ENCODE peak calls at places on chromosomes 1 and 21, in four cellular contexts. One of them, this sample, is unnamed.
A peak's percentile ranks its signal among the peaks of the same experiment; 100 is the strongest.

GRCh38 chr21:36381841-36382589 is 3.2 kb upstream of the CHAF1B start:
- DNase-seq in SK-N-SH: no peak
- DNase-seq in upper lobe of left lung: no peak
- DNase-seq in transverse colon: no peak
- DNase-seq in this sample: no peak

GRCh38 chr1:164780863-164781262 is 221.9 kb downstream of the PBX1 start:
- DNase-seq in SK-N-SH: no peak
- DNase-seq in transverse colon: no peak
- DNase-seq in upper lobe of left lung: no peak
- DNase-seq in this sample: no peak

GRCh38 chr1:165075725-165076370 is 280.7 kb downstream of the LMX1A start:
- DNase-seq in transverse colon: no peak
- DNase-seq in upper lobe of left lung: no peak
- DNase-seq in SK-N-SH: peak; percentile 50
- DNase-seq in this sample: no peak

GRCh38 chr1:182955596-182956588 is 2.9 kb upstream of the SHCBP1L start:
- DNase-seq in SK-N-SH: no peak
- DNase-seq in transverse colon: no peak
- DNase-seq in upper lobe of left lung: no peak
- DNase-seq in this sample: no peak

GRCh38 chr1:29698033-29698432 is 461.7 kb downstream of the PTPRU start:
- DNase-seq in upper lobe of left lung: peak; percentile 38
- DNase-seq in SK-N-SH: peak; percentile 65
- DNase-seq in transverse colon: no peak
- DNase-seq in this sample: no peak

GRCh38 chr1:24027838-24028468 is 47.8 kb upstream of the SRSF10 start:
- DNase-seq in SK-N-SH: peak; percentile 38
- DNase-seq in transverse colon: no peak
- DNase-seq in upper lobe of left lung: no peak
- DNase-seq in this sample: no peak

GRCh38 chr1:205041121-205041758 is 1.8 kb upstream of the CNTN2 start:
- DNase-seq in upper lobe of left lung: no peak
- DNase-seq in transverse colon: no peak
- DNase-seq in SK-N-SH: no peak
- DNase-seq in this sample: no peak

GRCh38 chr1:222521299-222522104 is 26.4 kb downstream of the HHIPL2 start:
- DNase-seq in transverse colon: no peak
- DNase-seq in upper lobe of left lung: no peak
- DNase-seq in SK-N-SH: no peak
- DNase-seq in this sample: no peak

GRCh38 chr1:41758904-41759548 is 159.7 kb downstream of the HIVEP3 start:
- DNase-seq in SK-N-SH: no peak
- DNase-seq in transverse colon: no peak
- DNase-seq in upper lobe of left lung: no peak
- DNase-seq in this sample: no peak

GRCh38 chr1:77218477-77219165 is 609 bp downstream of the PIGK start:
- DNase-seq in transverse colon: no peak
- DNase-seq in SK-N-SH: no peak
- DNase-seq in upper lobe of left lung: no peak
- DNase-seq in this sample: no peak

GRCh38 chr1:154659823-154660592 is 52.0 kb upstream of the ADAR start:
- DNase-seq in upper lobe of left lung: no peak
- DNase-seq in SK-N-SH: no peak
- DNase-seq in transverse colon: no peak
- DNase-seq in this sample: no peak

GRCh38 chr1:58975888-58976287 is 192.0 kb upstream of the JUN start:
- DNase-seq in upper lobe of left lung: no peak
- DNase-seq in transverse colon: no peak
- DNase-seq in SK-N-SH: no peak
- DNase-seq in this sample: no peak

GRCh38 chr1:199399996-199400714 is 627.4 kb upstream of the NR5A2 start:
- DNase-seq in SK-N-SH: no peak
- DNase-seq in upper lobe of left lung: no peak
- DNase-seq in transverse colon: no peak
- DNase-seq in this sample: no peak

GRCh38 chr1:167911413-167911812 is 2.5 kb downstream of the ADCY10 start:
- DNase-seq in transverse colon: no peak
- DNase-seq in SK-N-SH: no peak
- DNase-seq in upper lobe of left lung: no peak
- DNase-seq in this sample: no peak

GRCh38 chr1:158053276-158053675 is 59.8 kb downstream of the KIRREL1 start:
- DNase-seq in upper lobe of left lung: no peak
- DNase-seq in SK-N-SH: no peak
- DNase-seq in transverse colon: no peak
- DNase-seq in this sample: no peak

GRCh38 chr1:223180803-223181321 is 37.8 kb upstream of the TLR5 start:
- DNase-seq in SK-N-SH: no peak
- DNase-seq in transverse colon: no peak
- DNase-seq in upper lobe of left lung: peak; percentile 70
- DNase-seq in this sample: no peak

GRCh38 chr1:40182956-40183710 is 21.9 kb downstream of the RLF start:
- DNase-seq in upper lobe of left lung: no peak
- DNase-seq in transverse colon: no peak
- DNase-seq in SK-N-SH: no peak
- DNase-seq in this sample: no peak

GRCh38 chr21:35102488-35103407 is 53.6 kb upstream of the RUNX1 start:
- DNase-seq in transverse colon: peak; percentile 29
- DNase-seq in upper lobe of left lung: peak; percentile 72
- DNase-seq in SK-N-SH: no peak
- DNase-seq in this sample: no peak

GRCh38 chr1:156433602-156434001 is 64.6 kb downstream of the RHBG start:
- DNase-seq in SK-N-SH: no peak
- DNase-seq in transverse colon: no peak
- DNase-seq in upper lobe of left lung: no peak
- DNase-seq in this sample: no peak

GRCh38 chr1:211638246-211638645 is 37.2 kb downstream of the NEK2 start:
- DNase-seq in upper lobe of left lung: no peak
- DNase-seq in transverse colon: no peak
- DNase-seq in SK-N-SH: no peak
- DNase-seq in this sample: no peak

GRCh38 chr1:153728305-153729066 is 636 bp downstream of the INTS3 start:
- DNase-seq in transverse colon: peak; percentile 41
- DNase-seq in SK-N-SH: peak; percentile 55
- DNase-seq in upper lobe of left lung: peak; percentile 42
- DNase-seq in this sample: peak; percentile 74

GRCh38 chr1:185412385-185413074 is 95.5 kb upstream of the IVNS1ABP start:
- DNase-seq in upper lobe of left lung: peak; percentile 40
- DNase-seq in transverse colon: peak; percentile 41
- DNase-seq in SK-N-SH: no peak
- DNase-seq in this sample: no peak

GRCh38 chr1:27590917-27591508 is 12.9 kb downstream of the AHDC1 start:
- DNase-seq in SK-N-SH: no peak
- DNase-seq in upper lobe of left lung: no peak
- DNase-seq in transverse colon: peak; percentile 72
- DNase-seq in this sample: no peak

GRCh38 chr1:235052067-235053008 is 76.3 kb downstream of the TOMM20 start:
- DNase-seq in transverse colon: no peak
- DNase-seq in upper lobe of left lung: peak; percentile 56
- DNase-seq in SK-N-SH: no peak
- DNase-seq in this sample: no peak

GRCh38 chr1:230542054-230542453 is 100.2 kb upstream of the COG2 start:
- DNase-seq in transverse colon: no peak
- DNase-seq in SK-N-SH: no peak
- DNase-seq in upper lobe of left lung: no peak
- DNase-seq in this sample: no peak

GRCh38 chr1:3651011-3651938 is 1.0 kb upstream of the TP73 start:
- DNase-seq in SK-N-SH: no peak
- DNase-seq in upper lobe of left lung: no peak
- DNase-seq in transverse colon: no peak
- DNase-seq in this sample: no peak

GRCh38 chr1:160400646-160401486 is 502 bp downstream of the VANGL2 start:
- DNase-seq in SK-N-SH: peak; percentile 86
- DNase-seq in upper lobe of left lung: no peak
- DNase-seq in transverse colon: peak; percentile 24
- DNase-seq in this sample: peak; percentile 51

GRCh38 chr1:168893359-168893791 is 164.4 kb upstream of the DPT start:
- DNase-seq in SK-N-SH: no peak
- DNase-seq in transverse colon: no peak
- DNase-seq in upper lobe of left lung: no peak
- DNase-seq in this sample: no peak

GRCh38 chr1:119329521-119329920 is 39.1 kb upstream of the HAO2 start:
- DNase-seq in upper lobe of left lung: no peak
- DNase-seq in SK-N-SH: no peak
- DNase-seq in transverse colon: no peak
- DNase-seq in this sample: no peak

GRCh38 chr1:60895167-60896124 is 186.9 kb upstream of the NFIA start:
- DNase-seq in transverse colon: no peak
- DNase-seq in SK-N-SH: no peak
- DNase-seq in upper lobe of left lung: no peak
- DNase-seq in this sample: no peak

GRCh38 chr21:28975401-28975800 is 17.3 kb downstream of the LTN1 start:
- DNase-seq in SK-N-SH: no peak
- DNase-seq in transverse colon: no peak
- DNase-seq in upper lobe of left lung: no peak
- DNase-seq in this sample: no peak

GRCh38 chr1:101476541-101476940 is 239.7 kb downstream of the S1PR1 start:
- DNase-seq in transverse colon: no peak
- DNase-seq in upper lobe of left lung: no peak
- DNase-seq in SK-N-SH: no peak
- DNase-seq in this sample: no peak

GRCh38 chr1:181127898-181128453 is 39.5 kb downstream of the IER5 start:
- DNase-seq in upper lobe of left lung: no peak
- DNase-seq in transverse colon: no peak
- DNase-seq in SK-N-SH: no peak
- DNase-seq in this sample: no peak

GRCh38 chr1:226497991-226498689 is 50.4 kb upstream of the STUM start:
- DNase-seq in transverse colon: no peak
- DNase-seq in upper lobe of left lung: no peak
- DNase-seq in SK-N-SH: no peak
- DNase-seq in this sample: no peak

GRCh38 chr1:184753608-184754478 is 815 bp downstream of the EDEM3 start:
- DNase-seq in SK-N-SH: no peak
- DNase-seq in transverse colon: peak; percentile 51
- DNase-seq in upper lobe of left lung: peak; percentile 56
- DNase-seq in this sample: no peak

GRCh38 chr1:81584398-81584797 is 216.3 kb upstream of the ADGRL2 start:
- DNase-seq in transverse colon: no peak
- DNase-seq in upper lobe of left lung: no peak
- DNase-seq in SK-N-SH: no peak
- DNase-seq in this sample: no peak

DNA sequence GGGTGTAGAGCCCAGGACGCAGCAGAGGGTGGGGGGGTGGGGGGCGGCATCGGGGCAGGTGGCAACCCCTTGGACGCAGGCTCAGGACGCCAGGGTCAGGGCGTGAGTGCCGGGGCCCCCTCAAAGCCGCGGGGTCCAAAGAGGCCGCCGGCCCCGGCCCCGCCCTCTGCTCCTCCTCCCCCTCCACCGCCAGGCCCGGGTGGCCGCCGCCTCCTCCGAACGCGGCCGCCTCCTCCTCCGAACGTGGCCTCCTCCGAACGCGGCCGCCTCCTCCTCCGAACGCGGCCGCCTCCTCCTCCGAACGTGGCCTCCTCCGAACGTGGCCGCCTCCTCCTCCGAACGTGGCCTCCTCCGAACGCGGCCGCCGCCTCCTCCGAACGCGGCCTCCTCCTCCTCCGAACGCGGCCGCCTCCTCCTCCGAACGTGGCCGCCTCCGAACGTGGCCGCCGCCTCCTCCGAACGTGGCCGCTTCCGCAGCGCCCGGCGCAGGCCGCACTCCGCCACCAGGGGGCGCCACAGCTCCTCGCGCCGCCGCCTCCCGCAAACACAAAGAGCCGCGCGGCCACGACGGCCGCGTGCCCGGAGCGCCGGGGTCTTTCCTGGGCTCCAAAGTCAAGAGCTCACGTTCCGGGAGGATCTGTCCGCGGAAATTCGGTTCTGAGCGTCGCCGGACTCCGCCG is 19.3 kb upstream of the SAMD11 start:
- DNase-seq in upper lobe of left lung: peak; percentile 63
- DNase-seq in transverse colon: peak; percentile 83
- DNase-seq in SK-N-SH: peak; percentile 93
- DNase-seq in this sample: peak; percentile 91
- TF ChIP-seq EP300 in upper lobe of left lung: no peak
- TF ChIP-seq EP300 in transverse colon: no peak
- TF ChIP-seq EP300 in SK-N-SH: no peak
- TF ChIP-seq EP300 in this sample: no peak

GRCh38 chr1:111184648-111185047 is 15.8 kb downstream of the DENND2D start:
- DNase-seq in transverse colon: no peak
- DNase-seq in upper lobe of left lung: no peak
- DNase-seq in SK-N-SH: no peak
- DNase-seq in this sample: no peak
- H3K36me3 ChIP-seq in transverse colon: peaks cover 42% of the 10 kb centered on the region
- H3K36me3 ChIP-seq in upper lobe of left lung: peaks cover 46% of the 10 kb centered on the region
- H3K36me3 ChIP-seq in SK-N-SH: peaks cover 51% of the 10 kb centered on the region
- H3K36me3 ChIP-seq in this sample: no peaks in the 10 kb centered on the region

GRCh38 chr1:145982010-145982723 is 14.2 kb downstream of the TXNIP start:
- DNase-seq in SK-N-SH: no peak
- DNase-seq in upper lobe of left lung: no peak
- DNase-seq in transverse colon: no peak
- DNase-seq in this sample: no peak
- H3K27ac ChIP-seq in SK-N-SH: no peak overlapping the region
- H3K27ac ChIP-seq in upper lobe of left lung: peak overlapping the region; percentile 94
- H3K27ac ChIP-seq in transverse colon: peak overlapping the region; percentile 97
- H3K27ac ChIP-seq in this sample: peak overlapping the region; percentile 76

GRCh38 chr21:44612669-44613229 is 870 bp downstream of the KRTAP10-8 start:
- DNase-seq in upper lobe of left lung: no peak
- DNase-seq in transverse colon: no peak
- DNase-seq in SK-N-SH: no peak
- DNase-seq in this sample: no peak

GRCh38 chr21:44612029-44612486 is at the start of gene KRTAP10-8:
- DNase-seq in transverse colon: no peak
- DNase-seq in upper lobe of left lung: no peak
- DNase-seq in SK-N-SH: no peak
- DNase-seq in this sample: no peak

GRCh38 chr21:44613386-44614155 is 1.7 kb downstream of the KRTAP10-8 start:
- DNase-seq in SK-N-SH: no peak
- DNase-seq in transverse colon: no peak
- DNase-seq in upper lobe of left lung: no peak
- DNase-seq in this sample: no peak

GRCh38 chr21:44609193-44609592 is 2.7 kb upstream of the KRTAP10-8 start:
- DNase-seq in transverse colon: no peak
- DNase-seq in upper lobe of left lung: no peak
- DNase-seq in SK-N-SH: no peak
- DNase-seq in this sample: no peak

DNA sequence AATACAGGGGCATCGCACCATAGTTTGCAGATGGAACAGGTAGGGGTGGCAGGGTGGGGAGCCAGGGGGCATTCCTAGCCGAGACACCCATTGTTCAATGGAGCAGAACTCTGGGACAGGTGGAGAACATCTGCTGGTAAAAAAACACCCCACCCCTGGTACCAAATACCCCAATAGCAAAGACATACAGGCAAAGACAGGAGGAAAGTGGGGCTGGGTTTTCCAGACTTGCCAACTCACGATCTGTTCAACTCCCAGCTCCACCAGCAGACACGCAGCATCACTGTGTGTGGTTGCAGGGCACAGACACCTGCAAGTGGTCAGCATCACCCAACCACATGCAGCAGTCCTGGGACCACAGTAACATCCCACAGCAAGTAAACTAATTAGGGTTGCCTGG is 328 bp upstream of the KRTAP10-8 start:
- DNase-seq in transverse colon: no peak
- DNase-seq in upper lobe of left lung: no peak
- DNase-seq in SK-N-SH: no peak
- DNase-seq in this sample: no peak
- TF ChIP-seq EP300 in transverse colon: no peak
- TF ChIP-seq EP300 in upper lobe of left lung: no peak
- TF ChIP-seq EP300 in SK-N-SH: no peak
- TF ChIP-seq EP300 in this sample: no peak

GRCh38 chr1:243819438-243819839 is 30.6 kb downstream of the AKT3 start:
- DNase-seq in SK-N-SH: no peak
- DNase-seq in upper lobe of left lung: no peak
- DNase-seq in transverse colon: no peak
- DNase-seq in this sample: no peak
- H3K36me3 ChIP-seq in SK-N-SH: peaks cover 55% of the 10 kb centered on the region
- H3K36me3 ChIP-seq in upper lobe of left lung: no peaks in the 10 kb centered on the region
- H3K36me3 ChIP-seq in transverse colon: no peaks in the 10 kb centered on the region
- H3K36me3 ChIP-seq in this sample: no peaks in the 10 kb centered on the region

This sample was measured in ovary.